ENCODE peak calls at places on chromosomes 2 and 18, in four cellular contexts. P is H9, H is neural progenitor cell, Y is PC-3. W is an unnamed sample.
A peak's percentile ranks its signal among the peaks of the same experiment; 100 is the strongest.

GRCh38 chr2:68799138-68799537 is 64.5 kb downstream of the ARHGAP25 start:
- DNase-seq in P (no peak), H (no peak), Y (peak; percentile 31), W (no peak)

GRCh38 chr18:62919109-62919838 is 203.9 kb downstream of the PHLPP1 start:
- DNase-seq in P (no peak), H (peak; percentile 12), Y (no peak), W (peak; percentile 25)

GRCh38 chr18:3985030-3985429 is 470.1 kb downstream of the DLGAP1 start:
- DNase-seq in P (no peak), H (no peak), Y (no peak), W (peak; percentile 34)

GRCh38 chr2:152038451-152038958 is 60.3 kb downstream of the CACNB4 start:
- DNase-seq in P (no peak), H (no peak), Y (no peak), W (no peak)

GRCh38 chr2:207122914-207123744 is 42.6 kb downstream of the KLF7 start:
- DNase-seq in P (peak; percentile 58), H (no peak), Y (no peak), W (peak; percentile 40)

GRCh38 chr18:77116201-77117080 is 16.1 kb downstream of the MBP start:
- DNase-seq in P (no peak), H (no peak), Y (no peak), W (no peak)

GRCh38 chr2:227876536-227876882 is 5.1 kb downstream of the DAW1 start:
- DNase-seq in P (no peak), H (no peak), Y (peak; percentile 83), W (no peak)

GRCh38 chr18:61546598-61546997 is 213.4 kb downstream of the CDH20 start:
- DNase-seq in P (no peak), H (no peak), Y (peak; percentile 68), W (peak; percentile 75)

GRCh38 chr2:113077921-113078320 is 10.2 kb downstream of the IL1F10 start:
- DNase-seq in P (no peak), H (no peak), Y (peak; percentile 87), W (no peak)

GRCh38 chr2:97918818-97919217 is 76.9 kb downstream of the TMEM131 start:
- DNase-seq in P (no peak), H (no peak), Y (no peak), W (no peak)

GRCh38 chr2:220215785-220216184 is 588.4 kb downstream of the SLC4A3 start:
- DNase-seq in P (no peak), H (no peak), Y (no peak), W (no peak)

GRCh38 chr2:231467016-231467545 is 2.8 kb upstream of the NCL start:
- DNase-seq in P (no peak), H (no peak), Y (no peak), W (no peak)

GRCh38 chr18:63322908-63323634 is 3.5 kb upstream of the BCL2 start:
- DNase-seq in P (peak; percentile 42), H (peak; percentile 84), Y (peak; percentile 76), W (peak; percentile 83)

GRCh38 chr18:10298346-10298745 is 156.1 kb upstream of the APCDD1 start:
- DNase-seq in P (no peak), H (no peak), Y (no peak), W (no peak)

GRCh38 chr2:84865181-84865783 is 15.6 kb downstream of the TRABD2A start:
- DNase-seq in P (no peak), H (no peak), Y (peak; percentile 61), W (peak; percentile 58)

GRCh38 chr2:104788721-104789446 is 65.0 kb upstream of the POU3F3 start:
- DNase-seq in P (no peak), H (peak; percentile 57), Y (no peak), W (no peak)

GRCh38 chr2:159131882-159132281 is 154.6 kb downstream of the WDSUB1 start:
- DNase-seq in P (no peak), H (no peak), Y (peak; percentile 55), W (peak; percentile 79)

GRCh38 chr2:46870051-46870839 is 45.4 kb downstream of the MCFD2 start:
- DNase-seq in P (no peak), H (no peak), Y (no peak), W (no peak)

GRCh38 chr2:149819356-149819957 is 231.9 kb upstream of the MMADHC start:
- DNase-seq in P (peak; percentile 32), H (no peak), Y (peak; percentile 16), W (no peak)

GRCh38 chr18:63520053-63520452 is 22.1 kb upstream of the SERPINB12 start:
- DNase-seq in P (no peak), H (no peak), Y (no peak), W (no peak)

GRCh38 chr18:47968006-47968676 is 37.7 kb upstream of the SMAD2 start:
- DNase-seq in P (peak; percentile 79), H (peak; percentile 93), Y (no peak), W (peak; percentile 85)

GRCh38 chr2:221371347-221371746 is 200.8 kb downstream of the EPHA4 start:
- DNase-seq in P (no peak), H (no peak), Y (no peak), W (no peak)

GRCh38 chr2:19885791-19886190 is 16.0 kb downstream of the TTC32 start:
- DNase-seq in P (no peak), H (no peak), Y (no peak), W (no peak)

GRCh38 chr2:10123281-10123680 is 742 bp downstream of the RRM2 start:
- DNase-seq in P (no peak), H (peak; percentile 24), Y (no peak), W (no peak)

GRCh38 chr2:10120158-10120937 is 2.2 kb upstream of the RRM2 start:
- DNase-seq in P (peak; percentile 99), H (peak; percentile 97), Y (peak; percentile 93), W (peak; percentile 91)

GRCh38 chr2:10124538-10125045 is 2.1 kb downstream of the RRM2 start:
- DNase-seq in P (no peak), H (peak; percentile 82), Y (peak; percentile 78), W (peak; percentile 87)

GRCh38 chr2:10120938-10121574 is 1.5 kb upstream of the RRM2 start:
- DNase-seq in P (no peak), H (no peak), Y (peak; percentile 56), W (peak; percentile 25)

GRCh38 chr2:10122500-10123280 is at the start of gene RRM2:
- DNase-seq in P (peak; percentile 96), H (peak; percentile 98), Y (peak; percentile 96), W (peak; percentile 88)
- H2AFZ ChIP-seq in P (no peak within 1 kb of the TSS), H (peak within 1 kb of the TSS; percentile 85), Y (peak within 1 kb of the TSS; percentile 70), W (peak within 1 kb of the TSS; percentile 54)

GRCh38 chr2:119838179-119838578 is 78.5 kb downstream of the PTPN4 start:
- DNase-seq in P (no peak), H (no peak), Y (no peak), W (no peak)
- H2AFZ ChIP-seq in P (no peak overlapping the region), H (no peak overlapping the region), Y (no peak overlapping the region), W (no peak overlapping the region)

GRCh38 chr2:197147942-197148341 is 162.6 kb downstream of the ANKRD44 start:
- DNase-seq in P (no peak), H (no peak), Y (no peak), W (no peak)

GRCh38 chr2:197144183-197144582 is 166.4 kb downstream of the ANKRD44 start:
- DNase-seq in P (no peak), H (no peak), Y (no peak), W (no peak)

GRCh38 chr2:197148401-197148800 is 162.2 kb downstream of the ANKRD44 start:
- DNase-seq in P (no peak), H (no peak), Y (no peak), W (no peak)

GRCh38 chr2:197146995-197147394 is 163.6 kb downstream of the ANKRD44 start:
- DNase-seq in P (no peak), H (no peak), Y (no peak), W (no peak)

GRCh38 chr2:197145471-197146056 is 165.0 kb downstream of the ANKRD44 start:
- DNase-seq in P (no peak), H (no peak), Y (peak; percentile 62), W (no peak)
- H2AFZ ChIP-seq in P (no peak overlapping the region), H (peak overlapping the region; percentile 53), Y (peak overlapping the region; percentile 68), W (no peak overlapping the region)

GRCh38 chr18:30613467-30613801 is 429.1 kb downstream of the DSC3 start:
- DNase-seq in P (no peak), H (no peak), Y (no peak), W (no peak)
- H2AFZ ChIP-seq in P (no peak overlapping the region), H (peak overlapping the region; percentile 79), Y (no peak overlapping the region), W (no peak overlapping the region)